ENCODE peak calls at places on chromosomes 13 and 19, in seven cellular contexts. N is cardiac muscle cell, D is brain microvascular endothelial cell, I is endothelial cell, O is left ventricle myocardium inferior, K is uterus, J is neural crest cell. W is an unnamed sample.

GRCh38 chr13:71879129-71879535 is 12.1 kb upstream of the DACH1 start:
- DNase-seq in O (no peak), J (no peak), I (peak), N (peak), D (peak), K (no peak), W (no peak)

GRCh38 chr13:99256709-99257108 is 1.5 kb downstream of the GPR18 start:
- DNase-seq in D (no peak), J (no peak), O (no peak), I (no peak), K (no peak), N (no peak), W (no peak)

GRCh38 chr19:11736696-11737095 is 2.0 kb downstream of the ZNF823 start:
- DNase-seq in D (peak), N (no peak), J (no peak), O (peak), K (no peak), I (no peak), W (no peak)

GRCh38 chr19:46992699-46993535 is 26.7 kb upstream of the NPAS1 start:
- DNase-seq in K (no peak), N (no peak), I (no peak), D (no peak), J (no peak), O (peak), W (no peak)

GRCh38 chr19:58154287-58154678 is 3.7 kb upstream of the ZNF329 start:
- DNase-seq in O (peak), J (peak), I (peak), N (peak), K (peak), D (peak), W (no peak)

GRCh38 chr13:40568246-40568645 is 98.2 kb downstream of the FOXO1 start:
- DNase-seq in N (no peak), D (no peak), K (no peak), I (no peak), O (no peak), J (no peak), W (no peak)

GRCh38 chr19:39446365-39447084 is 1.1 kb downstream of the SUPT5H start:
- DNase-seq in J (no peak), O (no peak), D (no peak), I (no peak), N (no peak), K (no peak), W (no peak)

GRCh38 chr19:33290082-33290815 is 12.1 kb downstream of the CEBPA start:
- DNase-seq in I (no peak), D (no peak), N (no peak), J (no peak), K (no peak), O (no peak), W (no peak)

GRCh38 chr13:30718661-30719520 is 16.5 kb upstream of the ALOX5AP start:
- DNase-seq in N (no peak), D (peak), J (no peak), K (no peak), O (no peak), I (no peak), W (no peak)

GRCh38 chr13:110634558-110634957 is 19.2 kb downstream of the NAXD start:
- DNase-seq in K (no peak), J (no peak), N (no peak), I (no peak), D (peak), O (no peak), W (no peak)

GRCh38 chr19:39514840-39515550 is at the start of gene SELENOV:
- DNase-seq in N (peak), D (no peak), I (peak), K (no peak), O (no peak), J (peak), W (peak)

GRCh38 chr13:27927444-27928352 is 7.9 kb downstream of the PDX1 start:
- DNase-seq in K (no peak), O (no peak), N (no peak), D (no peak), I (no peak), J (no peak), W (no peak)

GRCh38 chr13:102847272-102848234 is 1.7 kb downstream of the ERCC5 start:
- DNase-seq in N (peak), K (no peak), O (no peak), I (no peak), J (no peak), D (peak), W (no peak)

GRCh38 chr19:12838893-12839656 is 760 bp downstream of the MAST1 start:
- DNase-seq in K (no peak), I (no peak), N (no peak), O (no peak), D (no peak), J (no peak), W (no peak)

GRCh38 chr13:107365466-107366215 is 797.7 kb upstream of the ARGLU1 start:
- DNase-seq in D (peak), J (no peak), N (no peak), K (no peak), O (no peak), I (no peak), W (no peak)

GRCh38 chr13:97883356-97883755 is 70.1 kb upstream of the IPO5 start:
- DNase-seq in J (no peak), N (no peak), D (peak), I (no peak), O (no peak), K (no peak), W (no peak)

GRCh38 chr13:43469791-43470190 is 317.0 kb downstream of the ENOX1 start:
- DNase-seq in K (no peak), D (no peak), O (no peak), J (no peak), N (no peak), I (no peak), W (no peak)

GRCh38 chr19:46618670-46619231 is 6.1 kb downstream of the PTGIR start:
- DNase-seq in I (no peak), J (no peak), K (no peak), N (no peak), O (no peak), D (no peak), W (no peak)

GRCh38 chr19:46002678-46003275 is 7.5 kb downstream of the CCDC61 start:
- DNase-seq in D (no peak), J (no peak), N (no peak), O (no peak), I (no peak), K (no peak), W (no peak)

GRCh38 chr13:52128714-52129700 is at the start of gene NEK5:
- DNase-seq in I (peak), J (peak), D (peak), N (peak), K (peak), O (peak), W (peak)

GRCh38 chr13:46860734-46861133 is 36.1 kb downstream of the HTR2A start:
- DNase-seq in D (no peak), I (no peak), K (no peak), J (no peak), O (no peak), N (no peak), W (no peak)

GRCh38 chr19:491146-491741 is 5.0 kb upstream of the MADCAM1 start:
- DNase-seq in K (no peak), D (no peak), I (no peak), N (no peak), J (no peak), O (no peak), W (no peak)

GRCh38 chr13:51269039-51269438 is 46.8 kb downstream of the FAM124A start:
- DNase-seq in I (no peak), J (no peak), O (no peak), N (no peak), D (peak), K (no peak), W (no peak)

GRCh38 chr13:75312884-75313520 is 169.0 kb downstream of the TBC1D4 start:
- DNase-seq in J (no peak), O (no peak), K (no peak), D (no peak), N (no peak), I (no peak), W (no peak)

GRCh38 chr19:42152285-42152684 is 20.0 kb upstream of the POU2F2 start:
- DNase-seq in K (no peak), O (no peak), N (no peak), D (no peak), J (no peak), I (no peak), W (peak)

GRCh38 chr13:104532131-104532530 is 1465.9 kb upstream of the SLC10A2 start:
- DNase-seq in K (no peak), N (no peak), I (no peak), O (no peak), J (no peak), D (no peak), W (no peak)

GRCh38 chr13:19927117-19927734 is 31.3 kb upstream of the ZMYM2 start:
- DNase-seq in O (no peak), J (no peak), D (no peak), N (no peak), I (no peak), K (no peak), W (no peak)

GRCh38 chr13:23960566-23961156 is 63.4 kb upstream of the C1QTNF9B start:
- DNase-seq in K (no peak), N (peak), D (peak), J (no peak), I (peak), O (no peak), W (no peak)

GRCh38 chr19:1361601-1362384 is 21.9 kb upstream of the NDUFS7 start:
- DNase-seq in I (no peak), J (no peak), N (no peak), D (peak), O (no peak), K (no peak), W (no peak)

GRCh38 chr19:18657590-18658365 is 20.9 kb downstream of the KLHL26 start:
- DNase-seq in N (no peak), K (peak), O (peak), J (peak), I (no peak), D (peak), W (no peak)

GRCh38 chr13:44218501-44219240 is 155.0 kb upstream of the SERP2 start:
- DNase-seq in D (peak), J (no peak), O (peak), N (no peak), K (peak), I (no peak), W (no peak)

GRCh38 chr19:48844472-48844871 is 8.2 kb upstream of the HSD17B14 start:
- DNase-seq in K (no peak), D (no peak), N (no peak), I (no peak), O (no peak), J (no peak), W (no peak)

DNA sequence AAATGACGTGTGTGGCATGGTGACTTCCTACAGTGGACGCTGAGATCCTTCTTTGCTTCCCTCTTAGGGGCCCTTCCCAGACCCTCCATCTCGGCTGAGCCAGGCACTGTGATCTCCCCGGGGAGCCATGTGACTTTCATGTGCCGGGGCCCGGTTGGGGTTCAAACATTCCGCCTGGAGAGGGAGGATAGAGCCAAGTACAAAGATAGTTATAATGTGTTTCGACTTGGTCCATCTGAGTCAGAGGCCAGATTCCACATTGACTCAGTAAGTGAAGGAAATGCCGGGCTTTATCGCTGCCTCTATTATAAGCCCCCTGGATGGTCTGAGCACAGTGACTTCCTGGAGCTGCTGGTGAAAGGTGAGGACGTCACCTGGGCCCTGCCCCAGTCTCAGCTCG is 5.2 kb downstream of the LAIR2 start:
- DNase-seq in O (no peak), D (no peak), J (no peak), I (no peak), N (no peak), K (no peak), W (no peak)
- TF ChIP-seq CTCF in O (no peak), D (no peak), J (no peak), I (no peak), N (no peak), K (no peak), W (no peak)

DNA sequence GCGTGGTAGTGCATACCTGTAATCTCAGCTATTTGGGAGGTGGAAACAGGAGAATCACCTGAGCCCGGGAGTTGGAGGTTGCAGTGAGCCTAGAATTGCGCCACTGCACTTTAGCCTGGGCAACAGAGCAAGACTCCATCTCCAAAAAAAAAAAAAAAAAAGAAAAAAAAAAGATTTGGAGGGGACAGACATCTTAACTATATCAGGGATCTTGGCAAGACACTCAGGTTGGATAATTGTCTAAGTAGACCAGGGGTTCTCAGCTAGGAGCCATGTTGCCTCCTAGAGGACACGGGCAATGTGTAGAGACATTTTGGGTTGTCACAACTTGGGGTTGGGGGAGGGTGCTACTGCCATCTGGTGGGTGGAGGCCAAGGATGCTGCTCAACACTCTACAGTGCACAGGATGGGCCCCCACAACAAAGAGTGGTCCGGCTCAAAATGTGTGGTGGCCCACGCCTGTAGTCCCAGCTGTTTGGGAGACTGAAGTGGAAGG is 1.9 kb upstream of the ZNF580 start:
- DNase-seq in K (no peak), I (peak), D (no peak), O (no peak), N (peak), J (peak), W (no peak)
- TF ChIP-seq CTCF in K (peak), I (peak), D (peak), O (peak), N (peak), J (peak), W (peak)

GRCh38 chr19:7926727-7927604 is 1.0 kb upstream of the CTXN1 start:
- DNase-seq in O (no peak), K (no peak), I (no peak), D (no peak), J (no peak), N (no peak), W (no peak)

GRCh38 chr19:7928334-7928706 is 2.4 kb upstream of the CTXN1 start:
- DNase-seq in N (no peak), J (no peak), O (no peak), K (no peak), I (no peak), D (no peak), W (no peak)

GRCh38 chr19:7927605-7928333 is 1.8 kb upstream of the CTXN1 start:
- DNase-seq in O (no peak), K (no peak), N (no peak), D (no peak), J (no peak), I (no peak), W (no peak)

GRCh38 chr19:7930765-7931164 is 4.8 kb upstream of the CTXN1 start:
- DNase-seq in D (no peak), K (no peak), O (no peak), J (no peak), N (no peak), I (no peak), W (no peak)

DNA sequence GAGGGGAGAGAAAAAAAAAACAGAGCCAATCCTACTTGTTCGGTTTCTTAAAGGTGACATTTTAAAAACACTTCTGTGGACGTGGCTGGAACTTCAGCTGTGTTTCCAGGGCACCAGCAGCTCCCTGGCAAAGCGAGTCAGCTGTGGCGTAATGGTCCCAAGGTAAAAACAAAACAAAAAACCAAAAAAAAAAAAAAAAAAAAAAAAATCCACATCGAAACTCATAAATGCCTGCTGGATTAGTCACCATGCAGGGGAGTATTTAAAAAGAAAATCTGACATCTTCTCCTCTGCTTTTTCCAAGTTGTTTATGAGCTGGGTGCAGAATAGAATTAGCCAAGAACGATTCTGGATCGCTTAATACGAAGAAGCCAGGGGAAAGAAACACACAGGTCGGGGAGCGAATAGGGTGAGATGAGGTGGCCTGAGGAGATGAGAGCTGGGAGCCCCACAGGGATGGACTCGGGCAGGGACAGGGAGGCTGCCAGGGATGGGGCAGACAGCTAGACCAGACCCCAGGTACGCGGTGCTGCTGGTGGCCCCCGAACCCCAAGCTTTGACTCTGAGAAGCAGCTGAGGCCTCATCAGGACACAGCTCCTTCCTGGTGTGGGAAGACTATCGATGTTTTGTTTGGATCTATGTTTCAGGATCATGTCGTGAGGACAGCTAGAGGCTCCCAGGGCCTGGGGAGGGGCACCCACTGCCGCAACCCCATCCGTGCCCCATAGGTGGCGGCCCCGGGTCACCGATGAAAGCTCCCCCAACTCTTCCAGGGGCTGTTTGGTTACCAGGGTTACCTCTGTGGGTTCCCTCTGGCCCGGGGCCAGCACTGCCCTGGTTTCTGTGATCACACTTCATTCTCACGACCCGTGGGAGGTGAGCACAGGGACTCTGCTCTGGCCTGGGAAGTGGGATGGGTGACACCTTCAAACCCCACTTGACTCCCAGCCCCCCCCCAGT is 3.1 kb upstream of the CTXN1 start:
- DNase-seq in J (peak), O (no peak), N (peak), I (peak), D (peak), K (peak), W (no peak)
- TF ChIP-seq CTCF in J (peak), O (peak), N (peak), I (peak), D (peak), K (peak), W (peak)

GRCh38 chr19:50198431-50199253 is 4.8 kb upstream of the MYH14 start:
- DNase-seq in D (no peak), K (no peak), J (no peak), O (peak), I (no peak), N (no peak), W (no peak)
- TF ChIP-seq CTCF in D (no peak), K (no peak), J (no peak), O (no peak), I (no peak), N (no peak), W (no peak)

GRCh38 chr19:6412111-6412999 is 12.3 kb downstream of the KHSRP start:
- DNase-seq in J (no peak), D (peak), N (peak), O (no peak), I (peak), K (no peak), W (peak)
- TF ChIP-seq CTCF in J (peak), D (peak), N (peak), O (peak), I (peak), K (no peak), W (peak)

GRCh38 chr19:50518091-50519005 is 4.6 kb upstream of the ASPDH start:
- DNase-seq in N (no peak), J (no peak), O (no peak), I (no peak), D (no peak), K (no peak), W (no peak)
- TF ChIP-seq CTCF in N (no peak), J (peak), O (no peak), I (no peak), D (no peak), K (no peak), W (no peak)

W was measured in progenitor cell of endocrine pancreas.